ENCODE peak calls at places on chromosomes 3 and 15, in six cellular contexts. Y is right cardiac atrium, J is fibroblast of lung, T is Panc1, H is MM.1S, E is AG04450. V is an unnamed sample.

GRCh38 chr15:65344214-65344908 is 33.4 kb downstream of the IGDCC3 start:
- DNase-seq in H (no peak), J (no peak), E (no peak), Y (no peak), T (no peak), V (no peak)

GRCh38 chr3:125083776-125084175 is 28.0 kb upstream of the HEG1 start:
- DNase-seq in E (no peak), T (no peak), H (no peak), J (peak), Y (no peak), V (no peak)

GRCh38 chr3:122055215-122055614 is at the start of gene CD86:
- DNase-seq in Y (no peak), T (no peak), H (no peak), E (no peak), J (no peak), V (no peak)

GRCh38 chr3:47475029-47475569 is 642 bp downstream of the SCAP start:
- DNase-seq in T (no peak), E (no peak), J (peak), Y (no peak), H (peak), V (no peak)

GRCh38 chr3:43970920-43971319 is 270.8 kb upstream of the TOPAZ1 start:
- DNase-seq in E (no peak), H (no peak), T (no peak), J (no peak), Y (no peak), V (no peak)

GRCh38 chr3:45034612-45035252 is 8.6 kb downstream of the CLEC3B start:
- DNase-seq in H (peak), E (no peak), T (no peak), Y (peak), J (no peak), V (no peak)

GRCh38 chr3:157204880-157205279 is 44.9 kb upstream of the CCNL1 start:
- DNase-seq in T (no peak), H (no peak), E (no peak), J (no peak), Y (no peak), V (no peak)

GRCh38 chr3:100268156-100268555 is 7.4 kb downstream of the TBC1D23 start:
- DNase-seq in E (no peak), Y (no peak), J (peak), T (no peak), H (no peak), V (no peak)

GRCh38 chr15:37002041-37002689 is 98.2 kb downstream of the MEIS2 start:
- DNase-seq in Y (no peak), T (no peak), E (no peak), H (no peak), J (no peak), V (no peak)

GRCh38 chr15:80199366-80199765 is 46.6 kb downstream of the FAH start:
- DNase-seq in J (no peak), H (no peak), Y (no peak), E (no peak), T (no peak), V (no peak)

GRCh38 chr3:38561746-38562466 is 65.8 kb downstream of the EXOG start:
- DNase-seq in Y (no peak), J (no peak), T (no peak), E (no peak), H (no peak), V (no peak)

GRCh38 chr15:63514533-63514943 is 10.1 kb downstream of the USP3 start:
- DNase-seq in E (peak), H (no peak), T (peak), J (peak), Y (no peak), V (no peak)

GRCh38 chr15:44775923-44776322 is 39.6 kb downstream of the TRIM69 start:
- DNase-seq in H (peak), E (no peak), T (no peak), Y (no peak), J (no peak), V (no peak)

GRCh38 chr3:18474202-18474601 is 49.1 kb upstream of the SATB1 start:
- DNase-seq in Y (no peak), T (no peak), J (peak), H (no peak), E (no peak), V (no peak)

GRCh38 chr15:36907295-36907694 is 193.1 kb downstream of the MEIS2 start:
- DNase-seq in E (no peak), Y (no peak), J (no peak), H (no peak), T (no peak), V (no peak)

GRCh38 chr3:27943106-27943505 is 221.0 kb upstream of the EOMES start:
- DNase-seq in E (no peak), Y (no peak), H (no peak), T (no peak), J (no peak), V (no peak)

GRCh38 chr3:139764069-139764905 is 86.5 kb upstream of the NMNAT3 start:
- DNase-seq in H (no peak), T (no peak), J (peak), E (no peak), Y (no peak), V (no peak)

GRCh38 chr3:3800685-3801509 is 1.7 kb downstream of the LRRN1 start:
- DNase-seq in J (peak), E (no peak), H (no peak), T (no peak), Y (peak), V (peak)

GRCh38 chr3:175564335-175564734 is 705.2 kb downstream of the NAALADL2 start:
- DNase-seq in H (no peak), E (peak), J (no peak), Y (no peak), T (no peak), V (no peak)

GRCh38 chr3:123124936-123125335 is 58.1 kb downstream of the PDIA5 start:
- DNase-seq in T (no peak), H (no peak), J (no peak), E (no peak), Y (no peak), V (no peak)

GRCh38 chr3:196749125-196749524 is 9.5 kb downstream of the PAK2 start:
- DNase-seq in J (no peak), E (no peak), H (no peak), Y (no peak), T (no peak), V (no peak)

GRCh38 chr3:196754215-196754937 is 14.7 kb downstream of the PAK2 start:
- DNase-seq in J (no peak), Y (no peak), H (no peak), T (no peak), E (no peak), V (no peak)

GRCh38 chr3:196756738-196757137 is 17.1 kb downstream of the PAK2 start:
- DNase-seq in H (no peak), Y (no peak), E (no peak), T (no peak), J (no peak), V (no peak)

GRCh38 chr3:196757876-196758739 is 18.5 kb downstream of the PAK2 start:
- DNase-seq in T (peak), J (peak), Y (no peak), E (peak), H (no peak), V (no peak)

GRCh38 chr3:196753201-196753600 is 13.5 kb downstream of the PAK2 start:
- DNase-seq in J (no peak), H (no peak), Y (no peak), E (no peak), T (no peak), V (no peak)
- H3K27ac ChIP-seq in J (no peak), H (no peak), Y (no peak), E (no peak), T (no peak), V (no peak)

GRCh38 chr3:173096140-173096539 is 44.9 kb downstream of the SPATA16 start:
- DNase-seq in J (no peak), T (no peak), H (no peak), E (no peak), Y (no peak), V (no peak)

GRCh38 chr3:173103469-173103868 is 37.6 kb downstream of the SPATA16 start:
- DNase-seq in E (no peak), J (no peak), T (no peak), Y (peak), H (no peak), V (no peak)

GRCh38 chr3:173096994-173097785 is 43.8 kb downstream of the SPATA16 start:
- DNase-seq in H (no peak), J (peak), E (no peak), Y (no peak), T (no peak), V (no peak)

DNA sequence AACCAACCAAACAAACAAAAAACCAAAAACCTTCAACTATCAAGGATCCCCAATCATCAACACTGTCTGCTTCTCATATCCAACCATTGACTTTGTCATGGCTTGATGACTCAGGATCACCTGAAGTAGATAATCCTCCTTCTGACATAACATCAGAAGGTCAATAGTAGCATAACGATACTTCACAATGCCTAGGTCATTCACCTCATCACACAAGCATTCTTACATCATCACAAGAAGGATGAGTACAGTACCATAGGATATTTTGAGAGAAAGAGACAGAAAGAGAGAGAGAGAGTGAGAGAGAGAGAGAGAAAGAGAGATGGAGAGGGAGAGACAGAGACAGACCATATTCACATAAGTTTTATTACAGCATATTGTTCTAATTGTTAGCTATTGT is 42.1 kb downstream of the SPATA16 start:
- DNase-seq in E (no peak), Y (no peak), T (no peak), J (no peak), H (no peak), V (no peak)
- H3K27ac ChIP-seq in E (no peak), Y (no peak), T (no peak), J (no peak), H (no peak), V (no peak)

DNA sequence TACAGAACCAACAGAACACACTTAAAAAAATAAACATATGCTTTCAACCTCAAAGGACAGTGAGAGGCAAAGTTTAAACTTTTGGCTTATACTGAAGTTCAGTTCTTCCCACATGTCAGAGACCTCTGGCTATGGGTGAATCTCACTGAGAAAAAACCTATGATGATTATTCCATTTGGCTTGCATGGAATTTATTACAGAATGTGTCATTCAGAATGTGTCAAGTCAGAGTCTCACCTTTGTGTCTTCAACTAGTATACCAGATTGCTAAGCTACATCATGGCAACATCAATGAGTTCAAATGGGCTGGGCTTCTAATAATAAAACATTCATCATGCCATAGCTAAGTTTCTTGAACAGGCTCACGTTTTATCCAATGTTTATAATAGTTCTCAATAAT is 987.0 kb downstream of the NTRK3 start:
- DNase-seq in E (no peak), Y (no peak), H (no peak), T (no peak), J (peak), V (no peak)
- H3K27ac ChIP-seq in E (no peak), Y (no peak), H (no peak), T (no peak), J (no peak), V (no peak)

DNA sequence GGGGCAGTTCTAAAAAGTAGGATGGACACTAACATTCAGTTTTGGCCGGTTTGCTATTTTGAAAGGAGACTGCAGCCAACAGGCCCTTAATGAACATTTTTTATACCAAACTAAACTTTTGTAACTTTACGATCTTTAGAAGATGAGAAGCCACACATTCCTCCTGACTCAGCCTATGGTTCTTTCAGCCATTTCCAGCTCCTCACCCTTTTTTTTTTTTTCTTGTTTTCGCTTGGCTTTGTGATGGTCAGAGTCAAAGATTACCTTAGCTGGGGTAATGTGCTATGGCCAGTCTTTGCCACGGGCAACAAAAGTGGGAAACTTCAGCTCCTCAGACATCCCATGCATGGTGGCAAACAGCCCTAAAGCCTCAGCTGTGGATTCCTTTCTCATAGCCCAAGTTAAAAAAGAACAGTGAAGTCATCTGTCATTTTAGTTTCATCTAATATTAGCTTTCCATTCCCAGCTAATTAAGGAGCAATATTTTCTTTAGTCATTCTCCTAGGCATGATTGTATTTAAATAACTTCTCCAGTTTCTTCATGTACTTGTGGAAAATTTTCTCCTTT is 368.7 kb downstream of the MFSD1 start:
- DNase-seq in E (no peak), J (peak), Y (no peak), T (no peak), H (no peak), V (no peak)
- H3K27ac ChIP-seq in E (peak), J (peak), Y (no peak), T (no peak), H (no peak), V (no peak)

GRCh38 chr15:78264304-78265136 is at the start of gene DNAJA4:
- DNase-seq in J (peak), T (no peak), Y (peak), E (no peak), H (no peak), V (peak)
- H3K27ac ChIP-seq in J (no peak), T (peak), Y (peak), E (no peak), H (no peak), V (no peak)

DNA sequence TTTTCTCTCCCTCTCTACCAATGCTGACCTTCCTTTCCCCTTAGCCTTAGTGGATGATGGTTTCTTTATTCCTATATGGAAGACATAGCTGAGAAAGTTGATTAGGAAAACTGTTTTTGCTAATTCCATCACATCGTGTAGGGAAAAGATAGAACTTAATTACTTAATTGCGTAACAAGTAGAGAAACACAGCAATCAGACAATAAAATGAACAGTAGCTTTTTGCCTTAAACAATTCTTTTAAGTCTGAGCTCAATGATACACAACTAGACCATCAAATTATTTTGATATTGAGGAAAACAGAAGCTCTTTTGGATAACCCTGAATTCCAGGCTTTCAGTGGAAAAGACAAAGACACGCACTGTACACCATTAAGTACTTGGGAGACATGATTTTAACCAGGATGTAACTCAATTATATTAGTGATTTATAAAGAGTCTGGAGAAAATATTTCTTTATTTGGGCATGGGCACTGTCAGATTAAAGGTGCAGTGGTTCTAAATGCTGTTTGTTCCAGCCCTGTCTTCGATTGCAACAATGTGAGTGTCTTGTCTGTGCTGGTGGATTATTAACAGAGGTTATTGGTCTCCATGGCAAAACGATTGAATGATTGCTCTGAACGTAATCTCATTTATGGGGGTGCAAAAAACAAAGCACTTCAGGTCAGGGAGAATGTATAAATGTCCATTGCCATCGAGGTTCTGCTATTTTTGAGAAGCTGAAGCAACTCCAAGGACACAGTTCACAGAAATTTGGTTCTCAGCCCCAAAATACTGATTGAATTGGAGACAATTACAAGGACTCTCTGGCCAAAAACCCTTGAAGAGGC is at the start of gene TM4SF4:
- DNase-seq in H (no peak), J (no peak), E (no peak), Y (no peak), T (no peak), V (no peak)
- H3K27ac ChIP-seq in H (no peak), J (peak), E (peak), Y (no peak), T (peak), V (peak)

DNA sequence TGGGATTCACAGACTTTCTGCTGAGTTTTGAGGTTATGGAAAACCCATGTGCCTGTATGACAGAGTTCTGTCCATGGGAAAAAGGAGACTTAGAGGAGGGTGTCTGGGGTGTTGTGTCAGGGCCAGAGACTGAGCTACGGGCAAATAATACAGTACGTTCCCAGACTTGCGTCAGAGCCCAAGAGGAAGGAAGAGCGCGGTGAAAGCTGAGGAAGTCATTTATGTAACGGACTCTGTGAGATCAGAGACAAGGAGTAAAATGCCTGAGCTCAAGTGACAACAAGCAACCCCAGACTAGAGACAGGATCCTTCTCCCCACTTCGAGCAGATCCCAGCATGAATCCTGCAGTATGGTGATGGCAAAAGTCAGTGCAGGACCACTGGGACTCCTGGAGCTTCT is 368.6 kb upstream of the MCTP2 start:
- DNase-seq in T (no peak), J (no peak), E (no peak), H (no peak), Y (no peak), V (no peak)
- H3K27ac ChIP-seq in T (no peak), J (no peak), E (no peak), H (no peak), Y (no peak), V (no peak)

DNA sequence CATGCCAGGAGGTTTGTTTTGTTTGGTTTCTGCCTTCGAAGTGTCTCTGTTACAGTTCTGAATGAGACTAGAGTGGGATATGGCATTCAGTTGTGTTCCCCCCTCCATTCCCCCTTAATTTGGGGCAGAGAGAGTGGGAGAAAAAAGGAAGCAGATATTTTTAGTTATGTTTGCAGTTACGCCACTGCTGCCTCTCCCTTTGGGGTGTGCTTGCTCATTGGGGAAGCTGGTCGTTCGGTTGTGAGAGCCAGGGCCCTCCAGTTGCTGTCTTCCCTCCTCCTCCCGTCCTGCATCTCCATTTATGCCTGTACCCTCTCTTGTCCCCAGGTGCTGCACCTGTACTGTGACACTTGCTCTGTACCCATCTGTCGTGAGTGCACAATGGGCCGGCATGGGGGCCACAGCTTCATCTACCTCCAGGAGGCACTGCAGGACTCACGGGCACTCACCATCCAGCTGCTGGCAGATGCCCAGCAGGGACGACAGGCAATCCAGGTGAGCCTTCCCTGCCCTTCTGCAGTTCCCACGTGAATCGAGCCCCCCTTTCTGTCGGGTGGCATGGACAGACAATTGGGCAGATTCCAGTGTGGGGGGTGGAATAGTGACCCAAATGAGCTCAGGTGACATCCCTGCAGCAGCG is 55.8 kb downstream of the TRIM71 start:
- DNase-seq in T (no peak), H (no peak), Y (no peak), E (no peak), J (no peak), V (no peak)
- H3K27ac ChIP-seq in T (no peak), H (no peak), Y (no peak), E (no peak), J (no peak), V (no peak)

DNA sequence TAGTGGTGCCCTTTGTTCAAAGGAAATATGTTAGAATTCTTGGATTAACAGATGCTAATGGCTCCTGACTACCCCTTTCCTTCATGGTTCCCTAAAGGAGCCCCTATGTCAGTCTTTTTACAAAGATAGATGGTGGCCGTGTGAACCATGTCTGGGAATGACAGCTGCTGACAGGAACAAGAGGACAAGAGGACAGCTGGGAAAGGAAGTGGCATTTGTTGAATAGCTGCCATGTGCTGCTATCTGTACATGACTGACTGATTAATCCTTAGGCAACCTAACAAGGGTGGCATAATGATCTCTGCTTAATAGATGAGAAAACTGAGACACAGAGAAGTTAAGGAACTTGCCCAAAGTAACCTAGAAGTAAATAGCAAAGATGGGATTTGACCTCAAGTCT is 321.7 kb downstream of the ZNF621 start:
- DNase-seq in H (no peak), T (no peak), E (no peak), Y (no peak), J (no peak), V (no peak)
- H3K27ac ChIP-seq in H (no peak), T (no peak), E (no peak), Y (no peak), J (no peak), V (no peak)

GRCh38 chr15:68816795-68817303 is 3.8 kb downstream of the ANP32A start:
- DNase-seq in T (no peak), J (no peak), H (no peak), E (no peak), Y (no peak), V (no peak)
- H3K27ac ChIP-seq in T (peak), J (peak), H (peak), E (peak), Y (peak), V (peak)